ENCODE peak calls at places on chromosomes 4 and X, in five cellular contexts. U is non-pigmented ciliary epithelial cell, Z is head of caudate nucleus, M is fibroblast of lung, X is COR-L47. H is an unnamed sample.

GRCh38 chr4:128979934-128980333 is 113.4 kb downstream of the SCLT1 start:
- DNase-seq in U (peak), Z (no peak), M (peak), X (no peak), H (no peak)

GRCh38 chr4:85084371-85085170 is 118.1 kb upstream of the WDFY3 start:
- DNase-seq in U (peak), Z (peak), M (peak), X (peak), H (peak)

GRCh38 chrX:121987835-121988234 is 940.4 kb downstream of the GLUD2 start:
- DNase-seq in U (no peak), Z (no peak), M (no peak), X (no peak), H (no peak)

GRCh38 chrX:46125139-46125538 is 420.1 kb downstream of the ZNF674 start:
- DNase-seq in U (no peak), Z (no peak), M (peak), X (no peak), H (no peak)

GRCh38 chr4:124386163-124386562 is 326.4 kb downstream of the ANKRD50 start:
- DNase-seq in U (no peak), Z (no peak), M (no peak), X (no peak), H (no peak)

GRCh38 chrX:150308532-150309157 is 54.5 kb upstream of the MAMLD1 start:
- DNase-seq in U (no peak), Z (no peak), M (no peak), X (no peak), H (no peak)

GRCh38 chr4:110878413-110878812 is 255.5 kb upstream of the PITX2 start:
- DNase-seq in U (no peak), Z (no peak), M (peak), X (no peak), H (no peak)

GRCh38 chr4:25993564-25994185 is 79.7 kb downstream of the SMIM20 start:
- DNase-seq in U (no peak), Z (no peak), M (peak), X (peak), H (peak)

GRCh38 chr4:118270492-118270891 is 82.3 kb downstream of the PRSS12 start:
- DNase-seq in U (no peak), Z (no peak), M (peak), X (peak), H (peak)

GRCh38 chr4:31737419-31737818 is 1017.2 kb downstream of the PCDH7 start:
- DNase-seq in U (no peak), Z (no peak), M (no peak), X (no peak), H (no peak)

GRCh38 chr4:14524236-14524635 is 478.0 kb upstream of the CPEB2 start:
- DNase-seq in U (no peak), Z (no peak), M (peak), X (no peak), H (no peak)

GRCh38 chrX:71017396-71017939 is 50.7 kb downstream of the SNX12 start:
- DNase-seq in U (no peak), Z (no peak), M (peak), X (no peak), H (no peak)

GRCh38 chrX:41391606-41392005 is 55.5 kb upstream of the NYX start:
- DNase-seq in U (no peak), Z (no peak), M (no peak), X (no peak), H (no peak)

GRCh38 chrX:154436597-154437397 is at the start of gene GDI1:
- DNase-seq in U (no peak), Z (peak), M (peak), X (peak), H (peak)

GRCh38 chrX:72238721-72239475 is at the start of gene ERCC6L:
- DNase-seq in U (peak), Z (peak), M (peak), X (peak), H (peak)

GRCh38 chr4:7335363-7336066 is 99.2 kb downstream of the PSAPL1 start:
- DNase-seq in U (no peak), Z (peak), M (no peak), X (peak), H (no peak)

GRCh38 chr4:10371869-10372471 is 85.3 kb downstream of the ZNF518B start:
- DNase-seq in U (peak), Z (no peak), M (no peak), X (no peak), H (no peak)

GRCh38 chrX:112368371-112368770 is 285.8 kb upstream of the TRPC5 start:
- DNase-seq in U (no peak), Z (no peak), M (no peak), X (no peak), H (no peak)

GRCh38 chrX:49209434-49210251 is 9.7 kb upstream of the SYP start:
- DNase-seq in U (no peak), Z (peak), M (no peak), X (peak), H (no peak)

GRCh38 chr4:138859249-138859648 is 156.3 kb upstream of the NOCT start:
- DNase-seq in U (no peak), Z (no peak), M (no peak), X (no peak), H (no peak)

GRCh38 chr4:87093443-87094123 is 126.8 kb downstream of the KLHL8 start:
- DNase-seq in U (no peak), Z (peak), M (peak), X (peak), H (peak)

GRCh38 chrX:23742174-23742692 is 843 bp downstream of the ACOT9 start:
- DNase-seq in U (no peak), Z (no peak), M (peak), X (no peak), H (no peak)

GRCh38 chr4:1851575-1852415 is 4.2 kb downstream of the LETM1 start:
- DNase-seq in U (no peak), Z (no peak), M (peak), X (no peak), H (no peak)

GRCh38 chr4:75048208-75048879 is 115.4 kb downstream of the PARM1 start:
- DNase-seq in U (no peak), Z (no peak), M (no peak), X (no peak), H (no peak)

GRCh38 chr4:88989990-88990389 is 67.0 kb downstream of the FAM13A start:
- DNase-seq in U (no peak), Z (no peak), M (peak), X (no peak), H (no peak)

GRCh38 chr4:113169368-113169767 is 119.9 kb downstream of the ANK2 start:
- DNase-seq in U (no peak), Z (no peak), M (peak), X (no peak), H (no peak)

GRCh38 chr4:76716658-76717057 is 181.3 kb downstream of the SOWAHB start:
- DNase-seq in U (no peak), Z (no peak), M (no peak), X (no peak), H (no peak)

GRCh38 chr4:105122334-105122733 is 24.3 kb upstream of the TET2 start:
- DNase-seq in U (no peak), Z (no peak), M (peak), X (no peak), H (no peak)

GRCh38 chr4:54882616-54883015 is 224.9 kb downstream of the KIT start:
- DNase-seq in U (no peak), Z (no peak), M (peak), X (no peak), H (no peak)

GRCh38 chrX:17052210-17052609 is 105.8 kb downstream of the REPS2 start:
- DNase-seq in U (no peak), Z (no peak), M (peak), X (no peak), H (no peak)

GRCh38 chr4:8330821-8331566 is 61.4 kb downstream of the HTRA3 start:
- DNase-seq in U (no peak), Z (peak), M (no peak), X (no peak), H (no peak)

GRCh38 chr4:5051210-5051691 is at the start of gene STK32B:
- DNase-seq in U (peak), Z (peak), M (peak), X (no peak), H (peak)

GRCh38 chrX:53440631-53441517 is 6.7 kb upstream of the HSD17B10 start:
- DNase-seq in U (no peak), Z (peak), M (peak), X (peak), H (peak)

GRCh38 chr4:54525602-54526001 is 132.2 kb upstream of the KIT start:
- DNase-seq in U (peak), Z (no peak), M (peak), X (no peak), H (no peak)

GRCh38 chr4:41181037-41181436 is 33.3 kb downstream of the APBB2 start:
- DNase-seq in U (no peak), Z (peak), M (no peak), X (no peak), H (peak)

GRCh38 chr4:118033148-118034060 is 882 bp upstream of the NDST3 start:
- DNase-seq in U (no peak), Z (peak), M (peak), X (peak), H (no peak)